ENCODE peak calls at places on chromosome 2, in six cellular contexts. One of them, this sample, is unnamed.

GRCh38 chr2:33373986-33374385 is 102.5 kb upstream of the RASGRP3 start:
- DNase-seq in iPS-NIHi11: no peak
- DNase-seq in cardiac muscle cell: peak
- DNase-seq in SJSA1: no peak
- DNase-seq in ELF-1: no peak
- DNase-seq in NCI-H1092: no peak
- DNase-seq in this sample: no peak

GRCh38 chr2:45821558-45822271 is 170.2 kb downstream of the PRKCE start:
- DNase-seq in iPS-NIHi11: no peak
- DNase-seq in SJSA1: peak
- DNase-seq in cardiac muscle cell: peak
- DNase-seq in ELF-1: no peak
- DNase-seq in NCI-H1092: no peak
- DNase-seq in this sample: no peak

GRCh38 chr2:174614261-174614660 is 16.7 kb upstream of the WIPF1 start:
- DNase-seq in NCI-H1092: no peak
- DNase-seq in iPS-NIHi11: no peak
- DNase-seq in ELF-1: peak
- DNase-seq in SJSA1: peak
- DNase-seq in cardiac muscle cell: no peak
- DNase-seq in this sample: no peak

GRCh38 chr2:191713837-191714236 is 35.9 kb downstream of the NABP1 start:
- DNase-seq in ELF-1: no peak
- DNase-seq in cardiac muscle cell: no peak
- DNase-seq in SJSA1: no peak
- DNase-seq in iPS-NIHi11: no peak
- DNase-seq in NCI-H1092: no peak
- DNase-seq in this sample: no peak

GRCh38 chr2:174083843-174084458 is 118.8 kb upstream of the SP3 start:
- DNase-seq in SJSA1: no peak
- DNase-seq in ELF-1: no peak
- DNase-seq in iPS-NIHi11: no peak
- DNase-seq in NCI-H1092: no peak
- DNase-seq in cardiac muscle cell: no peak
- DNase-seq in this sample: no peak

GRCh38 chr2:174003635-174004310 is 38.6 kb upstream of the SP3 start:
- DNase-seq in iPS-NIHi11: no peak
- DNase-seq in ELF-1: peak
- DNase-seq in SJSA1: no peak
- DNase-seq in NCI-H1092: no peak
- DNase-seq in cardiac muscle cell: no peak
- DNase-seq in this sample: no peak

GRCh38 chr2:152347076-152347475 is 12.1 kb downstream of the FMNL2 start:
- DNase-seq in ELF-1: no peak
- DNase-seq in NCI-H1092: no peak
- DNase-seq in iPS-NIHi11: no peak
- DNase-seq in SJSA1: no peak
- DNase-seq in cardiac muscle cell: peak
- DNase-seq in this sample: no peak

GRCh38 chr2:161004379-161004778 is 155.8 kb upstream of the TANK start:
- DNase-seq in iPS-NIHi11: no peak
- DNase-seq in cardiac muscle cell: peak
- DNase-seq in NCI-H1092: no peak
- DNase-seq in ELF-1: no peak
- DNase-seq in SJSA1: peak
- DNase-seq in this sample: no peak

GRCh38 chr2:191617589-191617988 is 60.3 kb upstream of the NABP1 start:
- DNase-seq in NCI-H1092: no peak
- DNase-seq in SJSA1: peak
- DNase-seq in cardiac muscle cell: no peak
- DNase-seq in iPS-NIHi11: no peak
- DNase-seq in ELF-1: no peak
- DNase-seq in this sample: peak

This sample was measured in CD4-positive, alpha-beta T cell.